ENCODE peak calls at places on chromosomes 11 and 22, in six cellular contexts. One of them, this sample, is unnamed.

GRCh38 chr22:19064354-19065054 is 57.7 kb downstream of the DGCR2 start:
- DNase-seq in Peyer's patch: peak; percentile 37
- DNase-seq in psoas muscle: no peak
- DNase-seq in fibroblast of pulmonary artery: no peak
- DNase-seq in AG04450: no peak
- DNase-seq in HFF-Myc: no peak
- DNase-seq in this sample: no peak

GRCh38 chr11:110759972-110760381 is 47.7 kb upstream of the ARHGAP20 start:
- DNase-seq in Peyer's patch: no peak
- DNase-seq in psoas muscle: no peak
- DNase-seq in fibroblast of pulmonary artery: peak; percentile 73
- DNase-seq in AG04450: no peak
- DNase-seq in HFF-Myc: no peak
- DNase-seq in this sample: peak; percentile 64

GRCh38 chr22:47196881-47197701 is 434.6 kb downstream of the TBC1D22A start:
- DNase-seq in Peyer's patch: peak; percentile 39
- DNase-seq in psoas muscle: no peak
- DNase-seq in fibroblast of pulmonary artery: no peak
- DNase-seq in AG04450: no peak
- DNase-seq in HFF-Myc: no peak
- DNase-seq in this sample: no peak

GRCh38 chr22:45224988-45225731 is 15.5 kb downstream of the KIAA0930 start:
- DNase-seq in Peyer's patch: no peak
- DNase-seq in psoas muscle: no peak
- DNase-seq in fibroblast of pulmonary artery: no peak
- DNase-seq in AG04450: no peak
- DNase-seq in HFF-Myc: no peak
- DNase-seq in this sample: no peak

GRCh38 chr22:29122041-29122440 is 49.2 kb downstream of the KREMEN1 start:
- DNase-seq in Peyer's patch: no peak
- DNase-seq in psoas muscle: no peak
- DNase-seq in fibroblast of pulmonary artery: no peak
- DNase-seq in AG04450: no peak
- DNase-seq in HFF-Myc: no peak
- DNase-seq in this sample: no peak

GRCh38 chr22:24432059-24432853 is 4.9 kb downstream of the ADORA2A start:
- DNase-seq in Peyer's patch: peak; percentile 68
- DNase-seq in psoas muscle: peak; percentile 77
- DNase-seq in fibroblast of pulmonary artery: peak; percentile 75
- DNase-seq in AG04450: no peak
- DNase-seq in HFF-Myc: no peak
- DNase-seq in this sample: peak; percentile 35

GRCh38 chr11:62538470-62539237 is 8.0 kb downstream of the AHNAK start:
- DNase-seq in Peyer's patch: no peak
- DNase-seq in psoas muscle: no peak
- DNase-seq in fibroblast of pulmonary artery: no peak
- DNase-seq in AG04450: no peak
- DNase-seq in HFF-Myc: no peak
- DNase-seq in this sample: peak; percentile 30

GRCh38 chr11:33742249-33742851 is 6.1 kb upstream of the CD59 start:
- DNase-seq in Peyer's patch: no peak
- DNase-seq in psoas muscle: no peak
- DNase-seq in fibroblast of pulmonary artery: peak; percentile 68
- DNase-seq in AG04450: no peak
- DNase-seq in HFF-Myc: no peak
- DNase-seq in this sample: peak; percentile 57

GRCh38 chr22:21445437-21446127 is 21.6 kb upstream of the TMEM191C start:
- DNase-seq in Peyer's patch: peak; percentile 36
- DNase-seq in psoas muscle: peak; percentile 50
- DNase-seq in fibroblast of pulmonary artery: no peak
- DNase-seq in AG04450: no peak
- DNase-seq in HFF-Myc: no peak
- DNase-seq in this sample: no peak

GRCh38 chr11:95279921-95280861 is 49.2 kb upstream of the SESN3 start:
- DNase-seq in Peyer's patch: no peak
- DNase-seq in psoas muscle: peak; percentile 43
- DNase-seq in fibroblast of pulmonary artery: peak; percentile 25
- DNase-seq in AG04450: no peak
- DNase-seq in HFF-Myc: no peak
- DNase-seq in this sample: peak; percentile 16

GRCh38 chr11:2689551-2690260 is 10.1 kb downstream of the KCNQ1OT1 start:
- DNase-seq in Peyer's patch: peak; percentile 63
- DNase-seq in psoas muscle: peak; percentile 43
- DNase-seq in fibroblast of pulmonary artery: no peak
- DNase-seq in AG04450: no peak
- DNase-seq in HFF-Myc: no peak
- DNase-seq in this sample: no peak

GRCh38 chr11:2690261-2690575 is 9.6 kb downstream of the KCNQ1OT1 start:
- DNase-seq in Peyer's patch: peak; percentile 24
- DNase-seq in psoas muscle: peak; percentile 13
- DNase-seq in fibroblast of pulmonary artery: no peak
- DNase-seq in AG04450: no peak
- DNase-seq in HFF-Myc: no peak
- DNase-seq in this sample: no peak

GRCh38 chr11:2691355-2691761 is 8.4 kb downstream of the KCNQ1OT1 start:
- DNase-seq in Peyer's patch: peak; percentile 28
- DNase-seq in psoas muscle: peak; percentile 12
- DNase-seq in fibroblast of pulmonary artery: no peak
- DNase-seq in AG04450: no peak
- DNase-seq in HFF-Myc: no peak
- DNase-seq in this sample: no peak

GRCh38 chr11:2691991-2692841 is 7.6 kb downstream of the KCNQ1OT1 start:
- DNase-seq in Peyer's patch: peak; percentile 44
- DNase-seq in psoas muscle: peak; percentile 12
- DNase-seq in fibroblast of pulmonary artery: no peak
- DNase-seq in AG04450: no peak
- DNase-seq in HFF-Myc: no peak
- DNase-seq in this sample: no peak

GRCh38 chr11:2690596-2691354 is 9.0 kb downstream of the KCNQ1OT1 start:
- DNase-seq in Peyer's patch: peak; percentile 37
- DNase-seq in psoas muscle: peak; percentile 21
- DNase-seq in fibroblast of pulmonary artery: no peak
- DNase-seq in AG04450: no peak
- DNase-seq in HFF-Myc: no peak
- DNase-seq in this sample: no peak
- TF ChIP-seq CTCF in Peyer's patch: no peak
- TF ChIP-seq CTCF in psoas muscle: no peak
- TF ChIP-seq CTCF in fibroblast of pulmonary artery: no peak
- TF ChIP-seq CTCF in AG04450: no peak
- TF ChIP-seq CTCF in HFF-Myc: no peak
- TF ChIP-seq CTCF in this sample: no peak

DNA sequence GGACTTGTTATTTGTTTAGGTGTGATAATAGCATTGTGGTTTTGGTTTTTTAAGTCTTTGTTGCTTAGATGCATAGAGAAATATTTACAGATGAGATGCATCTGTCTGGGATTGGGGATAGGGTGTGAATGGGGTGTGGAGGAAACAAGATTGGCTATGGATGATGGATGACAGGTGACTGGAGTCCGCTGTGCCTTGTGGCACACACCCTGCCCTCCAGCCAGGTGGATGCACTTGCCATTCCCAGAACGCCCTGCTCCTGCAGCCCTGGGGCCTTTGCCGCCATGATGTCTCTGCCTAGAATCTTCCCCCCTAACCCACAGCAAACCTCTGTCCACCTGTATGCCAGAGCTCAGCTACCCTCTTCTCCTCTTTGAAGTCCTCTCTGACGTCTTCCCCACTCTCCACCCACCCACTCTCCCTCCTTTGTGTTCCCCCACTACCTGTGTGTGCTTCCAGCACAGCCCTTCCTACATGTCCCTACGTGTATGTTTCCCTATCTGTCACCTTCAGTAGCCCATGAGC is 54.7 kb downstream of the WNT11 start:
- DNase-seq in Peyer's patch: peak; percentile 41
- DNase-seq in psoas muscle: no peak
- DNase-seq in fibroblast of pulmonary artery: no peak
- DNase-seq in AG04450: no peak
- DNase-seq in HFF-Myc: no peak
- DNase-seq in this sample: no peak
- H3K4me3 ChIP-seq in Peyer's patch: no peak overlapping the region
- H3K4me3 ChIP-seq in psoas muscle: no peak overlapping the region
- H3K4me3 ChIP-seq in fibroblast of pulmonary artery: no peak overlapping the region
- H3K4me3 ChIP-seq in AG04450: no peak overlapping the region
- H3K4me3 ChIP-seq in HFF-Myc: no peak overlapping the region
- H3K4me3 ChIP-seq in this sample: no peak overlapping the region

GRCh38 chr22:39117585-39118191 is 20.6 kb downstream of the APOBEC3H start:
- DNase-seq in Peyer's patch: peak; percentile 93
- DNase-seq in psoas muscle: peak; percentile 17
- DNase-seq in fibroblast of pulmonary artery: peak; percentile 69
- DNase-seq in AG04450: no peak
- DNase-seq in HFF-Myc: no peak
- DNase-seq in this sample: peak; percentile 75
- TF ChIP-seq CTCF in Peyer's patch: peak; percentile 74
- TF ChIP-seq CTCF in psoas muscle: peak; percentile 19
- TF ChIP-seq CTCF in fibroblast of pulmonary artery: peak; percentile 61
- TF ChIP-seq CTCF in AG04450: peak; percentile 64
- TF ChIP-seq CTCF in HFF-Myc: peak; percentile 48
- TF ChIP-seq CTCF in this sample: peak; percentile 51

GRCh38 chr11:108664730-108665525 is at the start of gene DDX10:
- DNase-seq in Peyer's patch: peak; percentile 99
- DNase-seq in psoas muscle: peak; percentile 99
- DNase-seq in fibroblast of pulmonary artery: peak; percentile 99
- DNase-seq in AG04450: peak; percentile 97
- DNase-seq in HFF-Myc: peak; percentile 95
- DNase-seq in this sample: peak; percentile 99

GRCh38 chr11:108663154-108663877 is 1.6 kb upstream of the DDX10 start:
- DNase-seq in Peyer's patch: no peak
- DNase-seq in psoas muscle: no peak
- DNase-seq in fibroblast of pulmonary artery: no peak
- DNase-seq in AG04450: no peak
- DNase-seq in HFF-Myc: no peak
- DNase-seq in this sample: no peak

GRCh38 chr11:108664241-108664640 is 628 bp upstream of the DDX10 start:
- DNase-seq in Peyer's patch: no peak
- DNase-seq in psoas muscle: no peak
- DNase-seq in fibroblast of pulmonary artery: no peak
- DNase-seq in AG04450: no peak
- DNase-seq in HFF-Myc: no peak
- DNase-seq in this sample: no peak

GRCh38 chr11:108669261-108669660 is 4.4 kb downstream of the DDX10 start:
- DNase-seq in Peyer's patch: no peak
- DNase-seq in psoas muscle: no peak
- DNase-seq in fibroblast of pulmonary artery: no peak
- DNase-seq in AG04450: no peak
- DNase-seq in HFF-Myc: no peak
- DNase-seq in this sample: no peak

GRCh38 chr11:108666373-108666772 is 1.5 kb downstream of the DDX10 start:
- DNase-seq in Peyer's patch: no peak
- DNase-seq in psoas muscle: no peak
- DNase-seq in fibroblast of pulmonary artery: no peak
- DNase-seq in AG04450: no peak
- DNase-seq in HFF-Myc: no peak
- DNase-seq in this sample: peak; percentile 17
- H3K4me3 ChIP-seq in Peyer's patch: no peak overlapping the region
- H3K4me3 ChIP-seq in psoas muscle: peak overlapping the region; percentile 98
- H3K4me3 ChIP-seq in fibroblast of pulmonary artery: no peak overlapping the region
- H3K4me3 ChIP-seq in AG04450: no peak overlapping the region
- H3K4me3 ChIP-seq in HFF-Myc: peak overlapping the region; percentile 65
- H3K4me3 ChIP-seq in this sample: no peak overlapping the region

GRCh38 chr11:58741127-58741526 is 9.4 kb upstream of the GLYAT start:
- DNase-seq in Peyer's patch: no peak
- DNase-seq in psoas muscle: no peak
- DNase-seq in fibroblast of pulmonary artery: no peak
- DNase-seq in AG04450: no peak
- DNase-seq in HFF-Myc: no peak
- DNase-seq in this sample: no peak

GRCh38 chr11:58742140-58742539 is 10.4 kb upstream of the GLYAT start:
- DNase-seq in Peyer's patch: no peak
- DNase-seq in psoas muscle: no peak
- DNase-seq in fibroblast of pulmonary artery: no peak
- DNase-seq in AG04450: no peak
- DNase-seq in HFF-Myc: no peak
- DNase-seq in this sample: no peak

GRCh38 chr11:58744988-58745704 is 13.4 kb upstream of the GLYAT start:
- DNase-seq in Peyer's patch: no peak
- DNase-seq in psoas muscle: no peak
- DNase-seq in fibroblast of pulmonary artery: no peak
- DNase-seq in AG04450: no peak
- DNase-seq in HFF-Myc: no peak
- DNase-seq in this sample: no peak

GRCh38 chr11:58745705-58746364 is 14.1 kb upstream of the GLYAT start:
- DNase-seq in Peyer's patch: no peak
- DNase-seq in psoas muscle: no peak
- DNase-seq in fibroblast of pulmonary artery: no peak
- DNase-seq in AG04450: no peak
- DNase-seq in HFF-Myc: no peak
- DNase-seq in this sample: no peak

GRCh38 chr11:58742981-58743880 is 11.5 kb upstream of the GLYAT start:
- DNase-seq in Peyer's patch: no peak
- DNase-seq in psoas muscle: no peak
- DNase-seq in fibroblast of pulmonary artery: no peak
- DNase-seq in AG04450: no peak
- DNase-seq in HFF-Myc: no peak
- DNase-seq in this sample: no peak
- TF ChIP-seq CTCF in Peyer's patch: no peak
- TF ChIP-seq CTCF in psoas muscle: no peak
- TF ChIP-seq CTCF in fibroblast of pulmonary artery: no peak
- TF ChIP-seq CTCF in AG04450: peak; percentile 13
- TF ChIP-seq CTCF in HFF-Myc: peak; percentile 32
- TF ChIP-seq CTCF in this sample: peak; percentile 6

DNA sequence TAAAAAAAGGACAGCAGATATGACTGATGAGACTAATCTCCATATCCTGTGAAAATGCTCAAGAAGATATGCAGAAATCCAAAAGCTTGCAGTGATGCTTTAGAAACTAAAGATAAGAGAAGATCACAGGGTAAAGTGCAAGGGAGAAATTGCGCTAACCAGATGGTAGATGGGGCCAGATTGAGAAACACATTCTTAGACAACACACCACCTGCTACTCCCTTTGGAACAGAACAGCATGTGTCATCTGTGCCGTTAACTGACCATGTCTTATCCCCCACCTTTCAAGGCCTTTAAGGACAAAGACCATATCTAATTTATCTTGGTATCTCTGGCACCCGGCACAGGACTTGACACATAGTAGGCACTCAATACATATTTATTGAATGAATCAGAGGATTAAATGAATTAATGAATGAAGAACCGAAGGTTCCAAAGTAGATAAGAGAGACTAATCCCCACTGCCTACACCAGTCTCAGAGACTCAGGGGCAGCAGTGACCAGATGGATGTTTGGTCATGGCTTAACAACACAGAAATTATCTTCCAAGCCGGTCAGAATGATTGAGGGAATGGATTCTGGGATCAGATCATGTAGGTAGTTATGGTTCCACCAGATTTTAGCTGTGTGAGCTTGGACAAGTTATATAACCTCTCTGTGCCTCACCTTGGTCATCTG is 12.3 kb upstream of the P2RY2 start:
- DNase-seq in Peyer's patch: peak; percentile 48
- DNase-seq in psoas muscle: no peak
- DNase-seq in fibroblast of pulmonary artery: no peak
- DNase-seq in AG04450: no peak
- DNase-seq in HFF-Myc: no peak
- DNase-seq in this sample: no peak
- H3K4me3 ChIP-seq in Peyer's patch: no peak overlapping the region
- H3K4me3 ChIP-seq in psoas muscle: no peak overlapping the region
- H3K4me3 ChIP-seq in fibroblast of pulmonary artery: no peak overlapping the region
- H3K4me3 ChIP-seq in AG04450: no peak overlapping the region
- H3K4me3 ChIP-seq in HFF-Myc: no peak overlapping the region
- H3K4me3 ChIP-seq in this sample: no peak overlapping the region

This sample was measured in foreskin fibroblast.